ENCODE peak calls at places on chromosome 18, in five cellular contexts. D, R, H, Y and J are unnamed samples.

GRCh38 chr18:26133652-26134051 is at the start of gene PSMA8:
- DNase-seq in H (no peak), D (peak; percentile 27), R (peak; percentile 54), Y (peak; percentile 78), J (peak; percentile 59)

GRCh38 chr18:59059140-59059539 is 80.5 kb upstream of the SEC11C start:
- DNase-seq in H (no peak), D (no peak), R (no peak), Y (no peak), J (no peak)

GRCh38 chr18:11658989-11659388 is 30.1 kb upstream of the GNAL start:
- DNase-seq in H (no peak), D (no peak), R (no peak), Y (no peak), J (no peak)

GRCh38 chr18:49691177-49691608 is 122.1 kb downstream of the ACAA2 start:
- DNase-seq in Y (no peak), H (peak; percentile 1), D (no peak), R (no peak), J (no peak)

GRCh38 chr18:11981633-11982366 is 493 bp downstream of the IMPA2 start:
- DNase-seq in Y (peak; percentile 73), R (peak; percentile 18), H (no peak), D (no peak), J (peak; percentile 9)

GRCh38 chr18:22417496-22418188 is at the start of gene CTAGE1:
- DNase-seq in H (no peak), D (no peak), R (no peak), Y (peak; percentile 90), J (no peak)

GRCh38 chr18:30376515-30376914 is 666.0 kb downstream of the DSC3 start:
- DNase-seq in Y (peak; percentile 90), D (no peak), R (no peak), H (no peak), J (no peak)

GRCh38 chr18:11607897-11608296 is 1.5 kb upstream of the SLC35G4 start:
- DNase-seq in R (no peak), Y (no peak), H (no peak), D (no peak), J (no peak)

GRCh38 chr18:62458868-62459716 is 63.7 kb upstream of the ZCCHC2 start:
- DNase-seq in H (no peak), D (no peak), R (no peak), Y (no peak), J (no peak)

GRCh38 chr18:46054956-46055831 is 16.9 kb downstream of the PSTPIP2 start:
- DNase-seq in Y (no peak), R (no peak), D (no peak), H (no peak), J (no peak)